ENCODE peak calls at places on chromosomes 16 and 17, in five cellular contexts. H is adrenal gland, D is lower leg skin, B is transverse colon, L is uterus. J is an unnamed sample.

GRCh38 chr17:61305024-61305423 is 94.6 kb upstream of the TBX2 start:
- DNase-seq in H (no peak), D (peak), B (no peak), L (no peak), J (no peak)

GRCh38 chr16:31507617-31507928 is 618 bp downstream of the RUSF1 start:
- DNase-seq in H (no peak), D (no peak), B (no peak), L (no peak), J (no peak)

GRCh38 chr16:31215287-31216115 is 1.4 kb downstream of the PYDC1 start:
- DNase-seq in H (peak), D (peak), B (peak), L (peak), J (no peak)

GRCh38 chr16:29777576-29778360 is at the start of gene ZG16:
- DNase-seq in H (no peak), D (no peak), B (no peak), L (no peak), J (no peak)

GRCh38 chr17:58665946-58666857 is 25.6 kb downstream of the TEX14 start:
- DNase-seq in H (no peak), D (no peak), B (no peak), L (no peak), J (no peak)

GRCh38 chr17:36825113-36825955 is 111.9 kb upstream of the LHX1 start:
- DNase-seq in H (no peak), D (no peak), B (no peak), L (no peak), J (no peak)

GRCh38 chr16:2082171-2082982 is 34.6 kb downstream of the TSC2 start:
- DNase-seq in H (peak), D (no peak), B (peak), L (peak), J (peak)

GRCh38 chr16:82701302-82702022 is 74.7 kb downstream of the CDH13 start:
- DNase-seq in H (no peak), D (no peak), B (no peak), L (no peak), J (no peak)

GRCh38 chr17:61389670-61390478 is 9.8 kb upstream of the TBX2 start:
- DNase-seq in H (no peak), D (no peak), B (peak), L (peak), J (no peak)

GRCh38 chr17:16463341-16464000 is 28.5 kb downstream of the LRRC75A start:
- DNase-seq in H (peak), D (no peak), B (peak), L (no peak), J (no peak)

GRCh38 chr17:57762375-57762916 is 17.3 kb upstream of the CCDC182 start:
- DNase-seq in H (no peak), D (no peak), B (no peak), L (no peak), J (no peak)

GRCh38 chr16:28580726-28581315 is 16.0 kb downstream of the SULT1A2 start:
- DNase-seq in H (no peak), D (no peak), B (no peak), L (no peak), J (no peak)

GRCh38 chr17:4587803-4588202 is 3.5 kb downstream of the SMTNL2 start:
- DNase-seq in H (no peak), D (no peak), B (no peak), L (no peak), J (no peak)

GRCh38 chr16:58658796-58659211 is 25.8 kb downstream of the SLC38A7 start:
- DNase-seq in H (no peak), D (no peak), B (no peak), L (no peak), J (no peak)

GRCh38 chr16:89925596-89926079 is 2.5 kb downstream of the TUBB3 start:
- DNase-seq in H (no peak), D (no peak), B (no peak), L (no peak), J (no peak)

GRCh38 chr17:76537578-76538280 is at the start of gene CYGB:
- DNase-seq in H (no peak), D (no peak), B (no peak), L (no peak), J (no peak)

GRCh38 chr16:9402293-9402865 is 310.9 kb downstream of the HAPSTR1 start:
- DNase-seq in H (peak), D (no peak), B (no peak), L (no peak), J (no peak)

GRCh38 chr17:20706752-20707372 is 127.3 kb downstream of the CDRT15L2 start:
- DNase-seq in H (no peak), D (no peak), B (peak), L (no peak), J (no peak)

GRCh38 chr16:58814348-58814801 is 80.3 kb upstream of the GOT2 start:
- DNase-seq in H (peak), D (no peak), B (peak), L (peak), J (no peak)

GRCh38 chr16:5925850-5926249 is 828.3 kb upstream of the EEF2KMT start:
- DNase-seq in H (no peak), D (peak), B (no peak), L (no peak), J (no peak)

GRCh38 chr16:75043175-75043937 is 44.5 kb downstream of the ZNRF1 start:
- DNase-seq in H (no peak), D (peak), B (no peak), L (peak), J (peak)

GRCh38 chr16:21088646-21089538 is 61.8 kb downstream of the DNAH3 start:
- DNase-seq in H (no peak), D (no peak), B (no peak), L (no peak), J (no peak)

GRCh38 chr16:63904930-63905329 is 1216.9 kb downstream of the CDH11 start:
- DNase-seq in H (no peak), D (no peak), B (no peak), L (no peak), J (no peak)

GRCh38 chr16:4771646-4772045 is 4.7 kb upstream of the ZNF500 start:
- DNase-seq in H (no peak), D (no peak), B (no peak), L (no peak), J (no peak)

GRCh38 chr16:4767872-4768548 is 1.0 kb upstream of the ZNF500 start:
- DNase-seq in H (peak), D (no peak), B (peak), L (peak), J (no peak)

GRCh38 chr16:4769306-4769638 is 2.3 kb upstream of the ZNF500 start:
- DNase-seq in H (no peak), D (no peak), B (no peak), L (no peak), J (no peak)

GRCh38 chr16:4766875-4767628 is at the start of gene ZNF500:
- DNase-seq in H (peak), D (peak), B (peak), L (peak), J (peak)

DNA sequence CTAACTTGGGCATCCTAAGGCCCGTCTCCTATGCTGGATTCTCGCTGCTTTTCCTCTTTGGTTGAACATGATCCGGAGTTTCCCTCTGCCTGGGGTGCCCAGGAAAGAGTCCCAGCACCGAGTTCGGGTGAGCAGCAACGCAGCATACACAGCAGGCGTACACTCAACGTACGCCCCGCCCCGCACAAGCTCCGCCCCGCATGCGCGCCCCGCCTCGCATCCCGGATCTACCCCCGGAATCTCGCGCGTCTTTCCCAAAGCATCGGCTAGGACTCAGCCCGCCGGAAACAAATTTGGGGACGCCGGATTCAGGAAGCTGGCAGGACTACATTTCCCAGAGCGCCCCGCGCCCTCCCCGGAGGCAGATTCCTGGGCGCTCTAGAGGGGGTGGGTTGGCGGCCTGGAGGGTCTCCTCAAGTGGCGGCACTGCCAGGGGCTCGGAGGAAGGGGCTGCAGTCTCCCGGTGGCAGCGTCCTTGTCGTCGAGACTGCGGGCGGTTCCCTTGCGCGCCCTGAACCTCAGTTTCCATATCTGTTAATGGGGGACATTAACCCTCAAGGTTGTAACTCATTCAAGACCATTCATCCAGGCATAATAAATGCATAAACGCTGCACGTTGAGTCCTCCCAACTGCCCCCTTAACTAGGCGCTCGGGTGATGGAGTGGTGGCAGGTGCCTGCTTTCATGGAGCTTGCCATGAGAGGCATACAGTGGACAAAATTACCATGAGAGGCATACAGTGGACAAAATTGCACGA is 1.8 kb upstream of the ZNF500 start:
- DNase-seq in H (peak), D (peak), B (peak), L (peak), J (peak)
- TF ChIP-seq POLR2A in H (peak), D (no peak), B (peak), L (peak), J (peak)

DNA sequence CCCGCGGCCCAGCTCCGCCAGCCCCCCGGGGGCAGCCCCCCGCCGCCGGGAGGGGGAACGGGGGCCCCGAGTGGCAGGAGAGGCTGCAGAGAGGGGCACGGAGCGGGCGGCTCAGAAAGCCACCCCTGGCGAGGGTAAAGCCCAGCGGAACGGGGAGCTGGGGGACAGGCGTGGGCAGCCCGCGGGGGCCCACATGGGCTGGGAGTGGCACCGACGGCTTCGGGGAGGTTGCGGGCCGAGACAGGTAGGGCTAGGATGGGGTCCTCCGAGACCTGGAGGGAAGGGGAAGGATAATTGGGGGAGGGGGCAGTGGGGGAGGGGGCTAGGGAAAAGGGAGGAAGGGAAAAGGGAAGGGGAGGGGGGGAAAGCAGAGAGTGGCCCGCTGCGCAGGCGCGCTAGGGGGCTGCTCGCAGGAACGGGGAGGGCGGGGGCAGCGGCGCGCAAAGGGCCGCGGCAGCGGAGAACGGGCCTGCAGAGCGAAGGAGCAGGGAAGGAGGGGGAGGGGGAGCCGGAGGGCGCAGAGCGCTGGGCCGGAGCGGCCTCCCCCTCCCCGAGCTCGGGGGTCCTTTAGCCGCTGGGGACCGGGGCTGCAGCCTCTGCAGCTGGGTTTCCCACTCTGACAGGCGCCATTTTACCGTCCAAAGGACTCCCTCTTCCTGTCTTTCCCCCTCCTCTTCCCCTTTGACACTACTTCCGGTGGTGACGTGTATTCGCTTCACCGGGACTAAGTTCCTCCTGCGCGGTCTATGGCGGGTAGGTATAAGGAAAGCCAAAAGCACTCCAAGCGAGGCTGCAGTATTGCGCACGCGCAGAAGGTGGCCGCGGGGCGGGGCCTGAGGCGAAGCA is at the start of gene CTDNEP1:
- DNase-seq in H (peak), D (peak), B (peak), L (peak), J (peak)
- TF ChIP-seq POLR2A in H (peak), D (no peak), B (peak), L (no peak), J (no peak)

GRCh38 chr16:4465977-4466779 is 8.2 kb downstream of the NMRAL1 start:
- DNase-seq in H (no peak), D (no peak), B (peak), L (no peak), J (no peak)

GRCh38 chr16:4467916-4468315 is 6.5 kb downstream of the NMRAL1 start:
- DNase-seq in H (no peak), D (no peak), B (no peak), L (no peak), J (no peak)

GRCh38 chr16:4461250-4462085 is 13.0 kb downstream of the NMRAL1 start:
- DNase-seq in H (no peak), D (no peak), B (no peak), L (no peak), J (no peak)

GRCh38 chr16:4460936-4461249 is 13.5 kb downstream of the NMRAL1 start:
- DNase-seq in H (no peak), D (no peak), B (no peak), L (no peak), J (no peak)

DNA sequence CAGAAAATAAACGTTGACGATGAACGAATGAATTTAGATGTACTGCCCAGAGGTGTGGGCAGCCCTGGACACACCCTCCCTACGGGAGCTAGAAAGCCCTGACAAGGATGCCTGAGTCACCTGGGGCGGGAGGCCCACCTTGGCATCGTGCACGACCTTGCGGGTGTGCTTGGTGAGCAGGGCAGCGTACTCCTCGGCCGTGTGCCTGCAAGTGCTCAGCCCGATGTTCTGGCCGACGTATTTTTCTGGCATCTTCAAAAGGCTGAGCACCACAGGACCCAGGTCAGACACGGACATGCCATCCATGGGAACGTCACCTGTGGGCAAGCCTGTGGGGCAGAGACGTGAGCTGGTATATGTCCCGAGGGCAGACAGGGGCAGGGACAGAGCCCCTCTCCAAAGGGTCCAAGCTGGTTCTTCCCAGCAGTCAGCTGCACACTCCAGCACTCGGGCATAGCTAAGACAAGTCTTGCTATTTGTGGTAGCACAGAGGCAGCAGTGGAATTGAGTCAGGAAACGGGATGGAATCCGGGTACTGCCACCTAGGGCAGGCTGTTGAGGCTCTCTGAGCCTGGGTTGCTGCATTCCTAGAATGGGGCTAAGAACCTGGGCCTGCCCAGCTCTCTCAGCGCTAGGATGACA is 10.8 kb downstream of the NMRAL1 start:
- DNase-seq in H (peak), D (no peak), B (no peak), L (no peak), J (no peak)
- TF ChIP-seq POLR2A in H (no peak), D (no peak), B (no peak), L (no peak), J (no peak)

GRCh38 chr17:1107083-1107776 is 72.6 kb downstream of the ABR start:
- DNase-seq in H (no peak), D (no peak), B (no peak), L (no peak), J (no peak)

GRCh38 chr17:1108810-1109605 is 70.8 kb downstream of the ABR start:
- DNase-seq in H (peak), D (peak), B (peak), L (no peak), J (no peak)

GRCh38 chr17:1109606-1110523 is 69.9 kb downstream of the ABR start:
- DNase-seq in H (no peak), D (no peak), B (peak), L (no peak), J (no peak)

GRCh38 chr17:1107777-1108559 is 71.8 kb downstream of the ABR start:
- DNase-seq in H (no peak), D (no peak), B (peak), L (no peak), J (no peak)

DNA sequence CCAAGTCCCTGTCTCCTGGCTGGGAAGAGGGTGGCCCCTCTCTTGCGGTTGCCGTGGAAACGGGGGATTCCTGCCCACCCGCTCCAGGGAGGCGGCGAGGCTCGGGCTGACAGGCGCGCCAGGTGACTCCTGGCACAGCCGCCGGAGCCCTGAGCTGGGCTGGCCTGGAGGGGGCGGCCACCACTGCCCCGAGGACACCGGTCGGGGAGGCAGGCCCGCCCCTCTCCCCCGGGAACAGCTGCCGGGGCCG is 71.3 kb downstream of the ABR start:
- DNase-seq in H (no peak), D (no peak), B (no peak), L (no peak), J (no peak)
- TF ChIP-seq POLR2A in H (no peak), D (no peak), B (no peak), L (no peak), J (no peak)

GRCh38 chr16:86863609-86864008 is 285.3 kb downstream of the FOXL1 start:
- DNase-seq in H (no peak), D (no peak), B (no peak), L (no peak), J (no peak)

GRCh38 chr16:86864586-86864985 is 286.2 kb downstream of the FOXL1 start:
- DNase-seq in H (no peak), D (no peak), B (no peak), L (no peak), J (no peak)

GRCh38 chr16:86865866-86866675 is 287.7 kb downstream of the FOXL1 start:
- DNase-seq in H (no peak), D (no peak), B (no peak), L (no peak), J (peak)

GRCh38 chr16:86858501-86858900 is 280.2 kb downstream of the FOXL1 start:
- DNase-seq in H (no peak), D (no peak), B (no peak), L (no peak), J (no peak)

DNA sequence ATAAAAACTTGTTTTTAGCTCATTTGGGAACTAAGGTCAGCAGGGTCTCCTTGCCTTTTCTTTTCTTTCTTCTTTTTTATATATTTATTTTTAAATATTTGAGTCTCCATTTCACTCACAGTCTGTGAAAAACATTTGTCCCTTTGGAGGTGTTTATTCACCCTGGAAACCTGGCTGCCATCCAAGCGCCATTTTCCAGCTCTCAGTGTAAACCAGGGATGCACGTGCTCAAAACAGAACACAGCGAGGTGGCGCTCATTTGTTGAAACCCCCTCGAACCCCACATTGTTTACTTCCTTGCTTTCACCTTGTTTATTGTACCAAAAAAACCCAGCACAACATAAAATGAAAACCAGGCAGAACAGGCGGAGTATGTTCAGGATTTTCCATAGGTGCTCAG is 284.2 kb downstream of the FOXL1 start:
- DNase-seq in H (no peak), D (no peak), B (no peak), L (no peak), J (no peak)
- TF ChIP-seq POLR2A in H (no peak), D (no peak), B (no peak), L (no peak), J (no peak)